ENCODE peak calls at places on chromosomes 11 and 22, in ten cellular contexts. B is smooth muscle cell of the brain vasculature; F is NCI-H1092 treated with DMSO at 0.1 percent for 48 hours; D is RPMI7951; O is nucleus accumbens; K is fibroblast of the aortic adventitia; Z is mammary epithelial cell; C is left lobe of liver; P is activated naive CD4-positive, alpha-beta T cell treated with anti-CD3 and anti-CD28 coated beads, Interleukin-2, amount 10 ng/mL, durations not matched to agents 7 days and 5 days; Q is G401. G is an unnamed sample.

GRCh38 chr22:42928969-42929837 is 72.1 kb upstream of the ARFGAP3 start:
- DNase-seq in P (no peak), F (no peak), Q (no peak), O (no peak), B (no peak), C (peak), D (no peak), K (peak), Z (no peak), G (no peak)

GRCh38 chr22:46649176-46650077 is 29.2 kb downstream of the GRAMD4 start:
- DNase-seq in Z (no peak), Q (no peak), F (peak), B (no peak), P (no peak), C (peak), K (no peak), D (no peak), O (no peak), G (peak)

GRCh38 chr22:42688241-42688913 is 32.3 kb downstream of the A4GALT start:
- DNase-seq in Q (no peak), D (peak), B (peak), F (peak), O (peak), C (peak), P (no peak), K (peak), Z (peak), G (peak)

GRCh38 chr11:106961048-106961447 is 57.2 kb downstream of the GUCY1A2 start:
- DNase-seq in Z (no peak), F (no peak), B (no peak), K (no peak), D (no peak), O (no peak), Q (no peak), C (no peak), P (no peak), G (no peak)

GRCh38 chr11:75201771-75202170 is 38.8 kb upstream of the TPBGL start:
- DNase-seq in B (no peak), C (no peak), Z (no peak), P (no peak), O (no peak), Q (no peak), F (no peak), D (no peak), K (no peak), G (no peak)

GRCh38 chr11:47941907-47942558 is 38.3 kb upstream of the PTPRJ start:
- DNase-seq in O (peak), K (no peak), Q (no peak), B (no peak), P (no peak), C (peak), F (no peak), Z (no peak), D (no peak), G (no peak)

GRCh38 chr22:32075997-32076725 is 33.1 kb downstream of the SLC5A1 start:
- DNase-seq in O (no peak), B (no peak), P (no peak), K (no peak), C (no peak), Q (no peak), F (no peak), D (no peak), Z (no peak), G (no peak)

GRCh38 chr11:69711824-69712801 is 8.3 kb upstream of the FGF19 start:
- DNase-seq in K (no peak), C (no peak), Z (no peak), B (no peak), O (no peak), Q (no peak), P (peak), F (no peak), D (no peak), G (no peak)

GRCh38 chr11:425301-425700 is 10.5 kb upstream of the SIGIRR start:
- DNase-seq in D (no peak), O (no peak), Z (no peak), K (no peak), B (no peak), P (no peak), Q (no peak), F (no peak), C (no peak), G (no peak)

GRCh38 chr11:116078101-116078561 is 573.9 kb upstream of the CADM1 start:
- DNase-seq in B (no peak), K (no peak), C (no peak), O (no peak), Z (no peak), P (no peak), Q (no peak), F (peak), D (peak), G (no peak)

GRCh38 chr22:30275625-30276024 is 9.0 kb upstream of the OSM start:
- DNase-seq in F (no peak), Z (peak), K (no peak), C (no peak), O (no peak), B (no peak), Q (peak), P (no peak), D (no peak), G (peak)

GRCh38 chr22:47277511-47277910 is 515.1 kb downstream of the TBC1D22A start:
- DNase-seq in C (no peak), K (no peak), P (no peak), O (no peak), B (no peak), F (no peak), D (no peak), Q (no peak), Z (no peak), G (no peak)

GRCh38 chr11:11148104-11148509 is 204.9 kb downstream of the CSNK2A3 start:
- DNase-seq in Z (peak), C (peak), Q (peak), O (peak), P (peak), B (no peak), F (no peak), K (peak), D (peak), G (peak)

GRCh38 chr11:69667619-69668604 is 7.2 kb downstream of the LTO1 start:
- DNase-seq in Z (no peak), Q (no peak), F (no peak), P (no peak), B (no peak), C (no peak), O (no peak), D (no peak), K (no peak), G (peak)

GRCh38 chr11:11389238-11389637 is 36.2 kb upstream of the CSNK2A3 start:
- DNase-seq in D (no peak), Q (no peak), F (no peak), Z (no peak), O (no peak), C (no peak), K (no peak), P (no peak), B (no peak), G (peak)

GRCh38 chr11:71453021-71453910 is at the start of gene NADSYN1:
- DNase-seq in Z (peak), Q (peak), K (peak), D (peak), O (peak), F (peak), C (peak), B (peak), P (peak), G (peak)

GRCh38 chr11:122747358-122747757 is 90.9 kb upstream of the CRTAM start:
- DNase-seq in K (peak), Z (no peak), O (no peak), B (peak), D (no peak), P (no peak), Q (peak), F (no peak), C (no peak), G (no peak)

GRCh38 chr22:28154856-28155255 is 235.8 kb upstream of the PITPNB start:
- DNase-seq in K (peak), Z (no peak), P (no peak), B (no peak), Q (no peak), F (no peak), O (no peak), C (no peak), D (no peak), G (no peak)

GRCh38 chr11:34359548-34359891 is 1.7 kb upstream of the ABTB2 start:
- DNase-seq in O (no peak), C (no peak), P (no peak), Z (no peak), B (no peak), D (no peak), F (no peak), Q (no peak), K (no peak), G (no peak)

GRCh38 chr11:6210274-6210955 is 5.1 kb downstream of the C11orf42 start:
- DNase-seq in Q (no peak), K (no peak), C (no peak), B (no peak), O (no peak), D (no peak), Z (no peak), F (no peak), P (no peak), G (no peak)

GRCh38 chr22:39546889-39547586 is 14.5 kb upstream of the RPS19BP1 start:
- DNase-seq in P (no peak), C (no peak), Q (peak), F (peak), B (no peak), D (peak), O (peak), Z (peak), K (peak), G (no peak)

GRCh38 chr11:77180346-77180745 is 52.3 kb downstream of the MYO7A start:
- DNase-seq in D (no peak), C (no peak), B (no peak), F (no peak), O (no peak), Q (no peak), Z (no peak), K (no peak), P (no peak), G (no peak)

GRCh38 chr11:69772646-69773045 is 2.5 kb downstream of the FGF4 start:
- DNase-seq in F (no peak), P (no peak), K (no peak), B (no peak), C (no peak), O (no peak), D (no peak), Q (no peak), Z (no peak), G (no peak)

GRCh38 chr22:27113211-27114030 is 456.0 kb downstream of the MIAT start:
- DNase-seq in C (no peak), Q (no peak), B (no peak), Z (peak), P (no peak), F (no peak), D (peak), K (peak), O (peak), G (peak)